ENCODE peak calls at places on chromosomes 13 and 19, in ten cellular contexts. K is endothelial cell; Y is AG10803; W is EL; C is HEK293T; N is stimulated activated CD8-positive, alpha-beta memory T cell treated with anti-CD3 and anti-CD28 coated beads, Interleukin-4, amount 100 ng/mL, for 4 hours; S is AG08395; M is stimulated activated CD4-positive, alpha-beta T cell treated with anti-CD3 and anti-CD28 coated beads, Interleukin-1b, Interleukin-23, amount 100 ng/mL, for 1 hour; X is ecto neural progenitor cell; Q is DMS153. J is an unnamed sample.

GRCh38 chr19:2856457-2857055 is 10.6 kb upstream of the ZNF556 start:
- DNase-seq in K (no peak), Y (no peak), W (no peak), C (no peak), N (no peak), S (no peak), M (no peak), X (no peak), Q (no peak), J (no peak)

GRCh38 chr19:30799854-30800755 is 427.9 kb downstream of the ZNF536 start:
- DNase-seq in K (peak; percentile 73), Y (peak; percentile 8), W (no peak), C (peak; percentile 81), N (no peak), S (peak; percentile 60), M (no peak), X (peak; percentile 74), Q (no peak), J (peak; percentile 1)

GRCh38 chr19:20321139-20321656 is 154.2 kb downstream of the ZNF486 start:
- DNase-seq in K (no peak), Y (no peak), W (no peak), C (no peak), N (no peak), S (no peak), M (no peak), X (no peak), Q (no peak), J (no peak)

GRCh38 chr13:107441279-107441678 is 774.1 kb downstream of the LIG4 start:
- DNase-seq in K (no peak), Y (peak; percentile 48), W (peak; percentile 0), C (no peak), N (no peak), S (peak; percentile 16), M (no peak), X (no peak), Q (no peak), J (no peak)

GRCh38 chr19:2302319-2303208 is 5.4 kb downstream of the LINGO3 start:
- DNase-seq in K (no peak), Y (peak; percentile 46), W (peak; percentile 29), C (no peak), N (no peak), S (peak; percentile 55), M (no peak), X (peak; percentile 72), Q (no peak), J (no peak)

GRCh38 chr19:49773663-49774305 is 7.0 kb downstream of the AP2A1 start:
- DNase-seq in K (no peak), Y (no peak), W (no peak), C (no peak), N (no peak), S (no peak), M (no peak), X (no peak), Q (no peak), J (no peak)

GRCh38 chr13:95650691-95651090 is 6.2 kb upstream of the DZIP1 start:
- DNase-seq in K (no peak), Y (no peak), W (no peak), C (no peak), N (no peak), S (no peak), M (no peak), X (no peak), Q (no peak), J (no peak)

GRCh38 chr13:42757678-42758420 is 23.5 kb upstream of the FAM216B start:
- DNase-seq in K (no peak), Y (no peak), W (no peak), C (no peak), N (no peak), S (no peak), M (no peak), X (no peak), Q (no peak), J (no peak)

GRCh38 chr19:55585658-55586339 is 5.2 kb upstream of the ZNF579 start:
- DNase-seq in K (peak; percentile 77), Y (peak; percentile 58), W (peak; percentile 70), C (no peak), N (no peak), S (peak; percentile 52), M (peak; percentile 41), X (peak; percentile 89), Q (peak; percentile 82), J (peak; percentile 36)

GRCh38 chr19:34556500-34556899 is 74.9 kb downstream of the WTIP start:
- DNase-seq in K (peak; percentile 67), Y (peak; percentile 25), W (peak; percentile 23), C (peak; percentile 27), N (no peak), S (peak; percentile 19), M (no peak), X (no peak), Q (no peak), J (no peak)

GRCh38 chr19:37953576-37954303 is 46.7 kb downstream of the SIPA1L3 start:
- DNase-seq in K (no peak), Y (peak; percentile 33), W (peak; percentile 47), C (no peak), N (no peak), S (no peak), M (no peak), X (peak; percentile 81), Q (no peak), J (no peak)

GRCh38 chr13:94641432-94641941 is 39.8 kb downstream of the GPR180 start:
- DNase-seq in K (no peak), Y (peak; percentile 85), W (peak; percentile 55), C (no peak), N (no peak), S (peak; percentile 79), M (no peak), X (no peak), Q (peak; percentile 98), J (no peak)

GRCh38 chr19:42252365-42253244 is 2.3 kb downstream of the ERF start:
- DNase-seq in K (no peak), Y (peak; percentile 52), W (peak; percentile 71), C (no peak), N (no peak), S (peak; percentile 42), M (no peak), X (no peak), Q (no peak), J (no peak)

GRCh38 chr19:1917926-1918325 is 12.7 kb downstream of the ADAT3 start:
- DNase-seq in K (no peak), Y (no peak), W (no peak), C (no peak), N (no peak), S (no peak), M (no peak), X (no peak), Q (no peak), J (no peak)

GRCh38 chr19:2567580-2567979 is 91.7 kb downstream of the GADD45B start:
- DNase-seq in K (no peak), Y (no peak), W (no peak), C (no peak), N (no peak), S (no peak), M (no peak), X (no peak), Q (peak; percentile 55), J (no peak)

GRCh38 chr19:2252481-2253105 is 3.5 kb downstream of the AMH start:
- DNase-seq in K (no peak), Y (no peak), W (no peak), C (no peak), N (no peak), S (no peak), M (no peak), X (no peak), Q (no peak), J (no peak)

GRCh38 chr13:99686944-99687382 is 185.7 kb downstream of the TM9SF2 start:
- DNase-seq in K (peak; percentile 10), Y (no peak), W (no peak), C (no peak), N (no peak), S (no peak), M (no peak), X (no peak), Q (no peak), J (no peak)

GRCh38 chr13:24605923-24606372 is 74.3 kb upstream of the ATP12A start:
- DNase-seq in K (no peak), Y (peak; percentile 50), W (peak; percentile 17), C (no peak), N (no peak), S (peak; percentile 43), M (no peak), X (no peak), Q (no peak), J (no peak)

GRCh38 chr19:7010722-7011593 is 10.3 kb downstream of the MBD3L2B start:
- DNase-seq in K (no peak), Y (no peak), W (no peak), C (no peak), N (no peak), S (no peak), M (no peak), X (no peak), Q (no peak), J (no peak)

GRCh38 chr19:33291623-33292534 is 10.5 kb downstream of the CEBPA start:
- DNase-seq in K (no peak), Y (no peak), W (no peak), C (no peak), N (no peak), S (no peak), M (no peak), X (no peak), Q (no peak), J (no peak)

GRCh38 chr13:27036236-27036981 is 135.2 kb downstream of the USP12 start:
- DNase-seq in K (no peak), Y (peak; percentile 53), W (peak; percentile 26), C (no peak), N (no peak), S (peak; percentile 35), M (no peak), X (no peak), Q (no peak), J (no peak)

J was measured in T follicular helper cell.